ENCODE peak calls at places on chromosomes 16 and 17, in ten cellular contexts. O is heart left ventricle; L is dorsolateral prefrontal cortex; P is NCI-H1092 treated with DMSO at 0.1 percent for 48 hours; Z is ovary; Q is iPS-NIHi11; G is cardiac muscle cell; M is tibial artery; T is activated CD8-positive, alpha-beta memory T cell treated with anti-CD3 and anti-CD28 coated beads for 4 hours; D is NCI-H2029 treated with DMSO at 0.1 percent for 48 hours. W is an unnamed sample.

GRCh38 chr16:62549875-62550274 is 513.6 kb upstream of the CDH8 start:
- DNase-seq in P (no peak), G (no peak), L (no peak), D (no peak), O (no peak), T (no peak), M (no peak), Z (no peak), Q (no peak), W (no peak)

GRCh38 chr17:40551091-40551873 is 14.0 kb downstream of the CCR7 start:
- DNase-seq in M (peak), P (no peak), G (peak), D (peak), T (no peak), Q (no peak), O (peak), L (no peak), Z (peak), W (no peak)

GRCh38 chr16:57693539-57693938 is 1.1 kb upstream of the DRC7 start:
- DNase-seq in O (no peak), T (no peak), Q (no peak), P (no peak), D (no peak), Z (no peak), M (no peak), L (no peak), G (no peak), W (no peak)

GRCh38 chr16:83912152-83912948 is 13.4 kb downstream of the MLYCD start:
- DNase-seq in L (no peak), O (no peak), D (no peak), M (no peak), P (no peak), G (no peak), T (no peak), Q (peak), Z (no peak), W (no peak)

GRCh38 chr16:18803569-18804462 is 2.5 kb upstream of the ARL6IP1 start:
- DNase-seq in G (peak), Q (no peak), Z (no peak), T (no peak), D (no peak), O (no peak), P (no peak), M (no peak), L (no peak), W (peak)

GRCh38 chr17:81387235-81388060 is 7.8 kb upstream of the BAHCC1 start:
- DNase-seq in D (no peak), Z (peak), O (peak), L (no peak), T (no peak), G (peak), Q (peak), M (no peak), P (no peak), W (peak)

GRCh38 chr17:81365148-81365600 is 30.1 kb upstream of the BAHCC1 start:
- DNase-seq in Z (peak), D (peak), G (peak), Q (peak), L (no peak), M (peak), O (peak), T (no peak), P (no peak), W (no peak)

GRCh38 chr16:30609002-30609927 is 924 bp downstream of the ZNF689 start:
- DNase-seq in D (no peak), Z (peak), O (peak), P (peak), T (no peak), M (peak), G (peak), Q (peak), L (peak), W (peak)

GRCh38 chr16:2987854-2988253 is 7.6 kb upstream of the PKMYT1 start:
- DNase-seq in T (no peak), Z (no peak), M (no peak), G (no peak), D (no peak), L (no peak), Q (peak), O (no peak), P (no peak), W (no peak)

GRCh38 chr17:4555863-4556646 is 871 bp upstream of the MYBBP1A start:
- DNase-seq in D (no peak), Z (peak), Q (no peak), L (no peak), O (no peak), T (no peak), M (no peak), P (no peak), G (no peak), W (no peak)

GRCh38 chr16:68972720-68973119 is 129.4 kb downstream of the TANGO6 start:
- DNase-seq in T (no peak), D (no peak), P (peak), G (peak), Q (peak), Z (no peak), O (no peak), L (no peak), M (no peak), W (no peak)

GRCh38 chr17:58172369-58173071 is 5.7 kb downstream of the OR4D2 start:
- DNase-seq in O (no peak), T (no peak), P (peak), Q (peak), L (no peak), D (no peak), G (peak), M (no peak), Z (no peak), W (peak)

GRCh38 chr17:40021471-40021961 is 6.3 kb downstream of the CSF3 start:
- DNase-seq in D (no peak), M (peak), L (no peak), Z (no peak), T (no peak), O (no peak), Q (no peak), G (peak), P (no peak), W (peak)

GRCh38 chr17:79315282-79316106 is 240.9 kb downstream of the ENGASE start:
- DNase-seq in L (no peak), O (no peak), T (no peak), P (no peak), Q (no peak), G (no peak), D (no peak), M (no peak), Z (no peak), W (no peak)

GRCh38 chr17:1039511-1040215 is 42.7 kb downstream of the TIMM22 start:
- DNase-seq in G (peak), L (peak), D (no peak), M (peak), P (no peak), Z (peak), Q (peak), O (peak), T (no peak), W (peak)

GRCh38 chr17:74215332-74215727 is 2.0 kb downstream of the TTYH2 start:
- DNase-seq in Z (no peak), P (no peak), D (no peak), O (peak), L (no peak), Q (no peak), G (no peak), M (no peak), T (no peak), W (no peak)

GRCh38 chr17:76644995-76645394 is 1.4 kb upstream of the ST6GALNAC1 start:
- DNase-seq in D (no peak), O (no peak), G (no peak), T (no peak), M (no peak), P (no peak), Z (no peak), Q (no peak), L (no peak), W (no peak)

GRCh38 chr16:88785106-88785924 is at the start of gene PIEZO1:
- DNase-seq in L (peak), T (peak), D (no peak), G (peak), O (peak), P (peak), M (peak), Q (peak), Z (peak), W (peak)

GRCh38 chr17:15999141-15999973 is at the start of the genes TTC19 and ZSWIM7:
- DNase-seq in M (peak), Z (peak), T (peak), D (peak), P (peak), O (peak), G (peak), L (peak), Q (peak), W (peak)

GRCh38 chr17:9195961-9196668 is 174.8 kb downstream of the NTN1 start:
- DNase-seq in P (no peak), G (no peak), M (no peak), L (no peak), Q (peak), Z (no peak), T (no peak), O (no peak), D (no peak), W (no peak)

GRCh38 chr17:72370819-72371218 is 250.0 kb downstream of the SOX9 start:
- DNase-seq in G (peak), O (no peak), P (no peak), Q (no peak), D (no peak), M (no peak), L (no peak), Z (no peak), T (no peak), W (no peak)

GRCh38 chr17:41331606-41332005 is 16.1 kb upstream of the KRTAP17-1 start:
- DNase-seq in M (no peak), Q (no peak), Z (no peak), P (no peak), T (no peak), G (no peak), L (no peak), O (no peak), D (no peak), W (no peak)

GRCh38 chr16:30748634-30749445 is 615 bp downstream of the PHKG2 start:
- DNase-seq in D (no peak), O (no peak), L (no peak), Q (peak), G (peak), P (no peak), M (no peak), Z (no peak), T (no peak), W (no peak)

GRCh38 chr16:60755907-60756306 is 1280.3 kb downstream of the CDH8 start:
- DNase-seq in D (no peak), L (no peak), G (no peak), Q (no peak), Z (no peak), O (no peak), T (no peak), M (no peak), P (no peak), W (peak)

GRCh38 chr17:6070280-6070894 is at the start of gene WSCD1:
- DNase-seq in P (peak), O (no peak), Z (no peak), T (no peak), Q (peak), M (no peak), D (no peak), L (peak), G (no peak), W (no peak)

GRCh38 chr16:84207869-84208268 is 16.9 kb downstream of the ADAD2 start:
- DNase-seq in P (no peak), G (no peak), L (no peak), D (no peak), O (no peak), Q (peak), T (no peak), M (no peak), Z (no peak), W (no peak)

GRCh38 chr16:892536-893255 is 78.1 kb downstream of the LMF1 start:
- DNase-seq in L (no peak), D (no peak), Z (no peak), T (no peak), G (peak), Q (peak), O (no peak), P (no peak), M (no peak), W (no peak)